ENCODE peak calls at places on chromosome 19, in six cellular contexts. C is WTC11, Y is fibroblast of lung, K is Calu3, T is RWPE1, O is AG10803. V is an unnamed sample.
A peak's percentile ranks its signal among the peaks of the same experiment; 100 is the strongest.

GRCh38 chr19:10517361-10517759 is at the start of gene S1PR5:
- DNase-seq in K (peak; percentile 5), C (peak; percentile 54), T (no peak), O (no peak), Y (no peak), V (no peak)

GRCh38 chr19:7188682-7189629 is 105.3 kb downstream of the INSR start:
- DNase-seq in T (no peak), C (no peak), O (peak; percentile 63), Y (peak; percentile 6), K (no peak), V (peak; percentile 96)

GRCh38 chr19:16566161-16566560 is 6.1 kb downstream of the SLC35E1 start:
- DNase-seq in T (no peak), O (no peak), C (no peak), K (no peak), Y (no peak), V (peak; percentile 83)

GRCh38 chr19:44875666-44876418 is 15.2 kb upstream of the TOMM40 start:
- DNase-seq in C (no peak), O (peak; percentile 9), T (no peak), Y (no peak), K (no peak), V (no peak)

GRCh38 chr19:10424011-10424637 is 3.8 kb downstream of the PDE4A start:
- DNase-seq in C (peak; percentile 92), T (peak; percentile 83), Y (peak; percentile 61), O (peak; percentile 63), K (peak; percentile 88), V (peak; percentile 73)

GRCh38 chr19:2337329-2337707 is 8.8 kb downstream of the SPPL2B start:
- DNase-seq in O (no peak), Y (peak; percentile 44), C (peak; percentile 76), K (no peak), T (no peak), V (no peak)

GRCh38 chr19:43997631-43998290 is 5.0 kb upstream of the ZNF230 start:
- DNase-seq in O (peak; percentile 13), K (no peak), C (no peak), Y (no peak), T (peak; percentile 37), V (no peak)

GRCh38 chr19:17183858-17184271 is 31.3 kb upstream of the USE1 start:
- DNase-seq in C (no peak), O (no peak), T (no peak), K (no peak), Y (no peak), V (no peak)

GRCh38 chr19:14554382-14554812 is 17.5 kb downstream of the NDUFB7 start:
- DNase-seq in K (no peak), O (no peak), T (no peak), C (no peak), Y (no peak), V (no peak)

GRCh38 chr19:54021932-54022331 is 30.5 kb downstream of the CACNG6 start:
- DNase-seq in T (no peak), C (no peak), Y (no peak), K (no peak), O (no peak), V (no peak)

GRCh38 chr19:17351815-17352435 is 14.6 kb downstream of the GTPBP3 start:
- DNase-seq in T (no peak), C (no peak), K (no peak), Y (no peak), O (no peak), V (no peak)

GRCh38 chr19:46321653-46322052 is 24.8 kb downstream of the HIF3A start:
- DNase-seq in K (no peak), Y (no peak), O (no peak), T (no peak), C (no peak), V (no peak)

GRCh38 chr19:2282062-2282861 is at the start of gene PEAK3:
- DNase-seq in Y (peak; percentile 39), T (no peak), C (peak; percentile 70), O (peak; percentile 39), K (no peak), V (peak; percentile 12)

GRCh38 chr19:3358919-3359849 is 7.2 kb upstream of the NFIC start:
- DNase-seq in K (peak; percentile 37), T (no peak), O (peak; percentile 59), Y (peak; percentile 61), C (no peak), V (no peak)

GRCh38 chr19:40776966-40777794 is 867 bp upstream of the RAB4B start:
- DNase-seq in O (peak; percentile 88), C (peak; percentile 91), K (peak; percentile 91), T (peak; percentile 90), Y (peak; percentile 92), V (peak; percentile 97)

GRCh38 chr19:18000981-18001836 is 6.8 kb upstream of the ARRDC2 start:
- DNase-seq in K (peak; percentile 83), Y (peak; percentile 82), T (peak; percentile 83), O (peak; percentile 81), C (peak; percentile 63), V (peak; percentile 82)

GRCh38 chr19:48659768-48660167 is 13.0 kb downstream of the NTN5 start:
- DNase-seq in O (no peak), C (no peak), T (peak; percentile 82), K (peak; percentile 44), Y (no peak), V (no peak)

GRCh38 chr19:36019061-36019670 is 5.2 kb upstream of the ALKBH6 start:
- DNase-seq in K (no peak), C (no peak), Y (no peak), O (no peak), T (no peak), V (no peak)

GRCh38 chr19:55830656-55831055 is 1.1 kb downstream of the NLRP11 start:
- DNase-seq in T (no peak), O (no peak), C (no peak), K (no peak), Y (no peak), V (no peak)

GRCh38 chr19:30420881-30421280 is 48.7 kb downstream of the ZNF536 start:
- DNase-seq in K (no peak), T (no peak), Y (no peak), C (no peak), O (no peak), V (no peak)

GRCh38 chr19:10501971-10502523 is 1.1 kb downstream of the KEAP1 start:
- DNase-seq in C (peak; percentile 45), T (peak; percentile 45), K (peak; percentile 61), Y (peak; percentile 49), O (peak; percentile 46), V (peak; percentile 77)

GRCh38 chr19:4512070-4512469 is 6.2 kb downstream of the PLIN4 start:
- DNase-seq in T (no peak), O (no peak), C (no peak), Y (no peak), K (no peak), V (no peak)

GRCh38 chr19:40802300-40803169 is 3.5 kb downstream of the EGLN2 start:
- DNase-seq in O (no peak), C (no peak), K (no peak), Y (no peak), T (no peak), V (no peak)

GRCh38 chr19:3881272-3882040 is 971 bp downstream of the ATCAY start:
- DNase-seq in O (no peak), Y (no peak), C (peak; percentile 34), T (no peak), K (no peak), V (no peak)

GRCh38 chr19:1455002-1455335 is 5.0 kb downstream of the APC2 start:
- DNase-seq in O (no peak), C (no peak), T (no peak), Y (no peak), K (no peak), V (peak; percentile 86)

GRCh38 chr19:13100871-13101589 is 1.6 kb downstream of the LYL1 start:
- DNase-seq in Y (no peak), O (no peak), K (no peak), T (no peak), C (peak; percentile 60), V (peak; percentile 60)

GRCh38 chr19:13102666-13103584 is at the start of gene LYL1:
- DNase-seq in T (no peak), Y (no peak), C (peak; percentile 67), K (peak; percentile 24), O (no peak), V (peak; percentile 98)

GRCh38 chr19:13103585-13103923 is 896 bp upstream of the LYL1 start:
- DNase-seq in T (no peak), Y (no peak), K (no peak), O (no peak), C (no peak), V (peak; percentile 29)

GRCh38 chr19:13101590-13102415 is 855 bp downstream of the LYL1 start:
- DNase-seq in Y (no peak), T (no peak), O (no peak), C (no peak), K (no peak), V (no peak)

DNA sequence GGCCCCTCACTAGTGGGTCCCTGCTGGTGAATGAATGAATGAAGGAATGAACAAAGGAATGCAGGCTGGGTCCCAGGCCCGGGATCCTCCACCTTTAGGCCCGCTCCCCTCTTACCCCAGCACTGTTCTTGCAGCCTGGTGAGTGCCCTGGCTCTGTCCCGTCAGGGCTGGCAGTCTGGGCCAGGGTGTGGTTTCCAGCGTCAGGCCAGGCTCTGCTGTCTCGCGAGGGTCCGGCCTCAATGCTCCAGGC is 317 bp downstream of the LYL1 start:
- DNase-seq in O (peak; percentile 40), C (no peak), Y (no peak), T (no peak), K (no peak), V (no peak)
- TF ChIP-seq CTCF in O (no peak), C (no peak), Y (no peak), T (no peak), K (no peak), V (no peak)

DNA sequence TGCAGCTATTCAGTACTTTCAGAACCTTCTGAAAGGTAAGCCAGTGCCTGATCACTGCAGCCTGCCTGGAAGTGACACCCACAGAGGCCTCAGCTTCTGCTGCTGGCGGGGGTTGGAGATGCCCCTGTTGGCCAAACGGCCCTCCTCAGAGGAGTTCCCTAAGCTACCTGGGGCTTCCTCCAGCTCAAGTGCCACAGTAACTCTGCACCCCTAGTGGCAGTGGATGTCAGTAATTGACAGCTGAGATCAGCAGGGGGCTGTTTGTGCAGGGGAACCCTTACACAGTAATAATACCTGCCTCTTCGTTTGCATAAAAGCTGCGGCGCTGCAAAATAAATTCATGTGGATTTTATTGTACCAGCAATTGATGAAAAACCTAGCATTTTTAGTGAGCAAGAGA is 28.9 kb downstream of the TDRD12 start:
- DNase-seq in C (peak; percentile 17), O (no peak), K (peak; percentile 28), Y (no peak), T (no peak), V (no peak)
- TF ChIP-seq CTCF in C (no peak), O (no peak), K (no peak), Y (no peak), T (no peak), V (no peak)

DNA sequence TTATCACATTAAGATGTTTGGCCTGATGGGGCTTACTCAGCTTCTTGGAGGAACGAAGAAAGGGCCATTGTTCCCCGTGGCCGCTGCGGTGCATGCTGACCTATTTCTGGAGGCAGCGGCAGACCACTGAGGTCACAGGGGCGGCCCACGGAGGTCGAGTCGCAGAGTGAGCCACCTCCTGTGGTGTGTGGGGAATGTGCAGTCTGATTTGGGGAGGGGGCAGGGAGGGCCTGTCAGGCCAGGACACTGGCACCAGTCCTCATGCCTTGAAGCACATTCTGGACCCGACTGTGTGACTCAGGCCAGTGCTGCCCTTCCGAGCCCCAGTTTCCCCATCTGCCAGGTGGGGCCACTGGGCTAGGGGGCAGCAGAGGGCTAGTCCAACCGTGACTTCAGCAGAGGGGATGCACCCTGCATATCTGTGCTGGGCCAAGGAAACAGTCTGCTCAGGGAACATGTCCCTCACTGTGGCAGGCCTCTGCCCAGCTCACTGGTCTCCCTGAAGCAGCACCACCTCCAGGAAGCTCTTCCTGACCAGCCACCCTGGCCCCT is 6.3 kb downstream of the SLC7A10 start:
- DNase-seq in C (peak; percentile 59), K (peak; percentile 83), T (no peak), O (no peak), Y (no peak), V (no peak)
- TF ChIP-seq CTCF in C (peak; percentile 15), K (peak; percentile 73), T (no peak), O (peak; percentile 12), Y (no peak), V (no peak)

GRCh38 chr19:19320362-19321142 is at the start of the genes MAU2 and SUGP1:
- DNase-seq in T (peak; percentile 96), K (peak; percentile 83), C (peak; percentile 90), Y (peak; percentile 92), O (peak; percentile 86), V (peak; percentile 89)
- TF ChIP-seq CTCF in T (no peak), K (no peak), C (no peak), Y (no peak), O (peak; percentile 35), V (no peak)

V was measured in endothelial cell of umbilical vein.